ENCODE peak calls at places on chromosomes 5 and 9, in eight cellular contexts. U is CD4-positive, alpha-beta memory T cell; V is ureter; H is amygdala; Y is AG09309; Q is Calu3; A is DMS 273 treated with DMSO at 0.1 percent for 48 hours; B is iPS-NIHi11. R is an unnamed sample.

GRCh38 chr5:128303593-128303992 is 220.0 kb downstream of the SLC12A2 start:
- DNase-seq in Q (no peak), V (no peak), B (no peak), U (no peak), A (no peak), H (no peak), Y (no peak), R (no peak)

GRCh38 chr5:171852255-171852681 is 66.7 kb downstream of the SMIM23 start:
- DNase-seq in A (no peak), H (no peak), V (no peak), U (no peak), Y (no peak), B (peak), Q (no peak), R (no peak)

GRCh38 chr9:69916950-69917349 is 96.3 kb downstream of the CFAP95 start:
- DNase-seq in Q (no peak), H (no peak), B (no peak), U (no peak), V (no peak), Y (no peak), A (no peak), R (no peak)

GRCh38 chr5:57680686-57681085 is 198.1 kb upstream of the ACTBL2 start:
- DNase-seq in A (no peak), Q (no peak), V (no peak), H (no peak), Y (no peak), U (no peak), B (no peak), R (no peak)

GRCh38 chr5:28499764-28500290 is 1461.4 kb upstream of the CDH9 start:
- DNase-seq in Y (no peak), U (no peak), A (no peak), Q (no peak), H (no peak), B (no peak), V (no peak), R (no peak)

GRCh38 chr5:72077390-72077789 is 29.9 kb upstream of the MAP1B start:
- DNase-seq in H (no peak), Q (no peak), A (no peak), U (no peak), Y (no peak), B (no peak), V (no peak), R (no peak)

GRCh38 chr5:149128023-149128875 is 13.0 kb upstream of the ABLIM3 start:
- DNase-seq in H (no peak), U (no peak), Y (no peak), Q (peak), B (peak), A (no peak), V (no peak), R (no peak)

GRCh38 chr5:124655943-124656459 is 90.4 kb downstream of the ZNF608 start:
- DNase-seq in Q (peak), B (no peak), U (no peak), V (no peak), Y (no peak), H (no peak), A (peak), R (peak)

GRCh38 chr5:126351138-126351537 is 72.1 kb upstream of the GRAMD2B start:
- DNase-seq in U (no peak), Q (no peak), H (no peak), V (no peak), A (no peak), Y (peak), B (no peak), R (no peak)

GRCh38 chr9:134564431-134565170 is 77.0 kb upstream of the COL5A1 start:
- DNase-seq in H (no peak), Q (no peak), V (peak), U (no peak), B (no peak), Y (peak), A (no peak), R (no peak)